ENCODE peak calls at places on chromosomes 11 and 22, in six cellular contexts. D is MG63, R is tibial nerve, N is sigmoid colon, Y is testis, E is BE2C. P is an unnamed sample.

GRCh38 chr11:63845305-63845704 is 6.4 kb downstream of the MARK2 start:
- DNase-seq in D (no peak), Y (no peak), N (no peak), E (no peak), R (no peak), P (no peak)

GRCh38 chr22:30609260-30610185 is 2.5 kb downstream of the TCN2 start:
- DNase-seq in N (peak; percentile 87), D (peak; percentile 87), R (peak; percentile 61), E (no peak), Y (peak; percentile 30), P (no peak)

GRCh38 chr11:27705873-27706820 is 5.9 kb upstream of the BDNF start:
- DNase-seq in E (no peak), Y (peak; percentile 42), N (no peak), D (no peak), R (no peak), P (no peak)

GRCh38 chr22:43720718-43721117 is 91.4 kb downstream of the EFCAB6 start:
- DNase-seq in Y (no peak), N (no peak), R (no peak), D (no peak), E (no peak), P (no peak)

GRCh38 chr11:108780119-108780518 is 115.2 kb downstream of the DDX10 start:
- DNase-seq in N (no peak), E (no peak), R (no peak), D (no peak), Y (no peak), P (no peak)

GRCh38 chr11:2534131-2534956 is 89.5 kb downstream of the KCNQ1 start:
- DNase-seq in R (no peak), D (no peak), E (peak; percentile 4), N (peak; percentile 66), Y (no peak), P (no peak)

GRCh38 chr11:81005595-81005994 is 1564.8 kb upstream of the TENM4 start:
- DNase-seq in E (no peak), D (no peak), Y (no peak), N (no peak), R (no peak), P (no peak)

GRCh38 chr11:127252321-127252720 is 251.8 kb upstream of the KIRREL3 start:
- DNase-seq in N (no peak), R (no peak), D (no peak), Y (no peak), E (no peak), P (no peak)

GRCh38 chr11:67613960-67614715 is 7.4 kb downstream of the NDUFV1 start:
- DNase-seq in R (no peak), E (peak; percentile 82), D (peak; percentile 36), N (peak; percentile 79), Y (no peak), P (no peak)

GRCh38 chr11:42021919-42022318 is 562.5 kb upstream of the LRRC4C start:
- DNase-seq in E (peak; percentile 42), Y (no peak), N (no peak), D (no peak), R (no peak), P (no peak)

GRCh38 chr11:124310746-124311145 is 3.0 kb downstream of the OR8D1 start:
- DNase-seq in N (no peak), D (peak; percentile 15), R (no peak), Y (no peak), E (no peak), P (no peak)

GRCh38 chr11:128559496-128560103 is 27.8 kb downstream of the ETS1 start:
- DNase-seq in D (peak; percentile 26), R (no peak), Y (no peak), N (no peak), E (no peak), P (no peak)

GRCh38 chr11:102367364-102367763 is 20.4 kb downstream of the BIRC2 start:
- DNase-seq in D (no peak), E (no peak), N (no peak), R (no peak), Y (no peak), P (no peak)

GRCh38 chr11:100442017-100442416 is 245.1 kb upstream of the ARHGAP42 start:
- DNase-seq in R (no peak), D (no peak), N (no peak), E (no peak), Y (no peak), P (no peak)

GRCh38 chr11:99371257-99371656 is 350.5 kb downstream of the CNTN5 start:
- DNase-seq in Y (no peak), D (no peak), E (no peak), R (no peak), N (no peak), P (no peak)

DNA sequence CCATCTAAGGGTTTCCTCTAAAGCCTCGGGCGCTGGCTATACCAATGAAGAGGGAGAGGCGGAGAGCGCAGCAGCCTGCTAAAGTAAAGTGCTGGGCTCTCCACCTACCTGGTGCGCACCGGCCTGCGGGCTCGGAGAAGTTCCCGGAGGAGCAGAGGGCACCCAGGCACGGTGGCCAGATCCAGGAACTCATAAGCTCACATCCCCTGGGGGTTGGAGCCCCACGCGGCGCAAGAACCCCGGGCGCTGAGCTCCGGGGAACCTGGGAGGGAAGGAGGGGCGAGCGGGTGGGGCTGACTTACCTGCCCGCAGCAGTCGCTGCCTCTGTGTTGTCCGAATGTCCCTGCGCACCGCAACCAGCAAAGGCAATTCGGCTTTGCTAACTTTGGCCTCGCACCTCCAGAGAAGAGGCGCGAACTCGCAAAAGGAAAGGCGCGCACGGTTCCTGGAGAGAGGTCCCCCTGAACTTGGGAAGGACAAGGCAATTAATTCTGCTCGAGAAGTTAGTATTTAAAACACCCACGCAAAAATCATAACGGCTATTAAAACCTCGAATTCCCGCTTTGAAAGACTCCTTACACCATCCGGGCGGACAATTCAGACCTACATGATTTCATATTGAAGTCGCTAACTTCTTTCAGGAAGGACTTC is 127.6 kb upstream of the C11orf58 start:
- DNase-seq in R (no peak), E (no peak), D (no peak), N (no peak), Y (no peak), P (no peak)
- H3K27me3 ChIP-seq in R (peaks cover 76% of the 10 kb centered on the region), E (peaks cover 72% of the 10 kb centered on the region), D (peaks cover 24% of the 10 kb centered on the region), N (peaks cover 93% of the 10 kb centered on the region), Y (no peaks in the 10 kb centered on the region), P (peaks cover 7% of the 10 kb centered on the region)

GRCh38 chr11:10946072-10946471 is 88.2 kb upstream of the ZBED5 start:
- DNase-seq in Y (no peak), D (no peak), E (no peak), N (no peak), R (no peak), P (no peak)

GRCh38 chr11:10941429-10941828 is 83.6 kb upstream of the ZBED5 start:
- DNase-seq in R (no peak), E (no peak), D (peak; percentile 44), Y (no peak), N (peak; percentile 73), P (no peak)

GRCh38 chr11:10938650-10939387 is 81.0 kb upstream of the ZBED5 start:
- DNase-seq in Y (no peak), R (no peak), N (no peak), D (no peak), E (no peak), P (no peak)

GRCh38 chr11:10943968-10944367 is 86.1 kb upstream of the ZBED5 start:
- DNase-seq in D (peak; percentile 30), N (no peak), Y (no peak), E (no peak), R (no peak), P (no peak)

DNA sequence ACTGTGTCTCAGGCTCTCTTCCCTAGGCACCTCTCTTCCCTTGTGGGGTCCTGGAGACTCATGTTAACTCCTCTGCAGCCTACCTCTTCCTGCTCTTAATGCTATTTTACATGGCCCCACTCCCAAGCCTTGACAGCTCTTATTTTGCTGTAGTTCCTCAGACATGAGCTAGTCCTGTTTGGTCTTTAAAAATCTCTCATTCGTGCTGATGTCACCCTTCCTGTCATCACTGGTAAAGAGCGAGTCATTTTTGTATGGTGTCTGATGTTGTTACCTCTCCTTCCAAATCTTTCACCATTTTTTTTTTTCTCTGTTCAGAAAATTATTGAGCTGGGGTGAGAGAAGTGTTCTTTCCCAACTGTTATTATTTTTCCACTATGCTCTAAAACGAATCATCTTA is 84.8 kb upstream of the ZBED5 start:
- DNase-seq in D (no peak), N (no peak), Y (no peak), E (no peak), R (no peak), P (no peak)
- H3K27me3 ChIP-seq in D (no peaks in the 10 kb centered on the region), N (no peaks in the 10 kb centered on the region), Y (no peaks in the 10 kb centered on the region), E (no peaks in the 10 kb centered on the region), R (no peaks in the 10 kb centered on the region), P (no peaks in the 10 kb centered on the region)

DNA sequence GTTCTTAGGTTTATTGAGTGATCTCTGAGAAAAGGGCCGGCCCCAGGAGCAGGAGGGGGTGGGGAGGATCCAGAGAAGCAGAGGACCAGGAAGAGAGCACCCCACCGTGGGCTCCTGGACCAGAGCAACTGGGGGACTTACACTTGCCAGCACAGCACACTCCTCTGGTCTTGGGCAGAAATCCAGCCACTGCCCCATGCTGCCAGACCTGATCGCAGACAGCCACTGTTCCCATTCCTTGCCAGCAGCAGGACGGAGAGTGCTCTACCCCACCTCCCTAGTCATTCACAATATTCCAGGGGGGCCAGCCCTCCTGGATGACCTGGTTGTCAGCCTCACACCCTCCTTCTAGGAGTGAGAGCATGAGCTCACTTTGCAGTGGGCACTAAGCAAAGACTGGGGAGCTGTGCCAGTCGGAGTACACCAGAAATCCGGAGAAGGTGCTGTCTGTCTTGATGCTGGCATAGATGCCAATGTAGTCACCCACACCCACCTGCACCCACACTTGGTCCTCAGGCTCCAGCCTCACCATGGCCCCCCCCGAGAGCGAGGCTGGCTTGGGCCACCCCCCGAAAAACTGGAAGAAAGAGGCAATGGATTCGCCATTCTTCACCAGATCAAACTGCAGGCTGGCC is 1.6 kb downstream of the C1QTNF5 start:
- DNase-seq in E (no peak), D (no peak), N (no peak), R (no peak), Y (no peak), P (no peak)
- H3K27me3 ChIP-seq in E (peaks cover 19% of the 10 kb centered on the region), D (no peaks in the 10 kb centered on the region), N (peaks cover 12% of the 10 kb centered on the region), R (no peaks in the 10 kb centered on the region), Y (no peaks in the 10 kb centered on the region), P (no peaks in the 10 kb centered on the region)

DNA sequence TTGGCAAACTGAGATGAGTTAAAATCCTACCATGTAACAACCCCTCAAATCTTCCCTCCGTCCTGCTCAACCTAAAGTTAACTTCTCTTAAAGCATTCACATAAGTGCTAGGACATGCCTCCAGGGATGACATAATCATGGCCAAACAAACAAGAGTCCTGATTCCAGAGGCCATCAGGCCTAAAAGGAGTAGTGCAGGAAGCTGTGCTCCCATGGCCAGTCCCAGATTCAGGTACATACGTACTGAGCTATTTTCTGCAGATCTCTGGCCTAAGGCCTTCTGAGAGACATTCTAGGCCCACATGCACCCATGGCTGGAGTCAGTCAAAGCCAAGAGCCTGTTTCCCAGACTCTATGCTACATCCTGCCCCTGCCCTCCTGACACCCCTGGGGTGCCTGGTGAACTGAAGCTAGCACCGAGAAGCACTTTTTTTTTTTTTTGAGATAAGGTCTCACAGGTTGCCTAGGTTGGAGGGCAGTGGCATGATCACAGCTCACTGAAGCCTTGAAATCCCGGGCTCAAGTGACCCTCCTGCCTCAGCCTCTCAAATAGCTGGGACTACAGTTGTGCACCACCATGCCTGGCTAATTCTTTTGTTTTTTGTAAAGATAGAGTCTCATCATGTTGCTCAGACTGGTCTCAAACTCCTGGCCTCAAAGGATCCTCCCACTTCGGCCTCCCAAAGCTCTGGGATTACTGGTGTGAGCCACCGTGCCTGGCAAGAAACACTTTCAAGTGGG is 586 bp downstream of the CD3D start:
- DNase-seq in R (no peak), E (no peak), D (no peak), N (no peak), Y (no peak), P (no peak)
- H3K27me3 ChIP-seq in R (peaks cover 14% of the 10 kb centered on the region), E (peaks cover 9% of the 10 kb centered on the region), D (peaks cover 2% of the 10 kb centered on the region), N (no peaks in the 10 kb centered on the region), Y (no peaks in the 10 kb centered on the region), P (no peaks in the 10 kb centered on the region)

GRCh38 chr11:33867566-33867965 is 24.3 kb downstream of the LMO2 start:
- DNase-seq in D (no peak), E (no peak), N (no peak), R (no peak), Y (no peak), P (no peak)
- H3K27me3 ChIP-seq in D (peaks cover 65% of the 10 kb centered on the region), E (peaks cover 30% of the 10 kb centered on the region), N (peaks cover 37% of the 10 kb centered on the region), R (peaks cover 39% of the 10 kb centered on the region), Y (no peaks in the 10 kb centered on the region), P (no peaks in the 10 kb centered on the region)

GRCh38 chr11:113906038-113906437 is 1.4 kb downstream of the HTR3B start:
- DNase-seq in R (no peak), D (peak; percentile 25), Y (no peak), N (no peak), E (peak; percentile 44), P (no peak)
- H3K27me3 ChIP-seq in R (peaks cover 29% of the 10 kb centered on the region), D (peaks cover 56% of the 10 kb centered on the region), Y (no peaks in the 10 kb centered on the region), N (no peaks in the 10 kb centered on the region), E (no peaks in the 10 kb centered on the region), P (no peaks in the 10 kb centered on the region)